ENCODE peak calls at places on chromosome 9, in four cellular contexts. F is HEK293T, C is K562, H is GM12878. J is an unnamed sample.
A peak's percentile ranks its signal among the peaks of the same experiment; 100 is the strongest.

GRCh38 chr9:69171049-69171448 is 3.0 kb upstream of the TJP2 start:
- DNase-seq in F (no peak), H (no peak), C (no peak), J (no peak)

GRCh38 chr9:9352877-9353481 is 1259.8 kb downstream of the PTPRD start:
- DNase-seq in F (no peak), H (no peak), C (peak; percentile 3), J (no peak)

GRCh38 chr9:69452110-69452780 is 127.2 kb downstream of the ENTREP1 start:
- DNase-seq in C (no peak), F (no peak), H (no peak), J (no peak)

GRCh38 chr9:114612272-114612923 is 1.3 kb downstream of the TMEM268 start:
- DNase-seq in F (no peak), C (no peak), H (no peak), J (no peak)

GRCh38 chr9:96169901-96170300 is 132.1 kb downstream of the HSD17B3 start:
- DNase-seq in C (no peak), H (no peak), F (no peak), J (no peak)

GRCh38 chr9:93024986-93025630 is 33.4 kb upstream of the SUSD3 start:
- DNase-seq in C (no peak), H (no peak), F (no peak), J (no peak)

GRCh38 chr9:113547501-113547900 is 84.0 kb downstream of the RGS3 start:
- DNase-seq in H (no peak), C (no peak), F (no peak), J (no peak)

GRCh38 chr9:17731308-17731707 is 152.4 kb downstream of the SH3GL2 start:
- DNase-seq in H (no peak), F (no peak), C (no peak), J (no peak)

GRCh38 chr9:107214915-107215314 is 68.2 kb upstream of the RAD23B start:
- DNase-seq in H (no peak), F (no peak), C (no peak), J (no peak)

GRCh38 chr9:137672907-137673791 is 54.3 kb downstream of the EHMT1 start:
- DNase-seq in H (peak; percentile 67), F (peak; percentile 70), C (peak; percentile 63), J (peak; percentile 44)

GRCh38 chr9:36126016-36126786 is 10.3 kb upstream of the GLIPR2 start:
- DNase-seq in C (no peak), H (no peak), F (no peak), J (no peak)

GRCh38 chr9:93594041-93594756 is 17.8 kb downstream of the PHF2 start:
- DNase-seq in C (peak; percentile 87), H (no peak), F (no peak), J (no peak)

GRCh38 chr9:120689860-120690259 is 24.4 kb downstream of the MEGF9 start:
- DNase-seq in C (no peak), F (peak; percentile 15), H (no peak), J (no peak)

GRCh38 chr9:120693609-120694008 is 20.7 kb downstream of the MEGF9 start:
- DNase-seq in H (no peak), C (no peak), F (no peak), J (peak; percentile 43)

GRCh38 chr9:120696551-120697230 is 17.6 kb downstream of the MEGF9 start:
- DNase-seq in F (no peak), C (no peak), H (no peak), J (no peak)

GRCh38 chr9:120694559-120694958 is 19.7 kb downstream of the MEGF9 start:
- DNase-seq in F (no peak), H (no peak), C (no peak), J (no peak)

DNA sequence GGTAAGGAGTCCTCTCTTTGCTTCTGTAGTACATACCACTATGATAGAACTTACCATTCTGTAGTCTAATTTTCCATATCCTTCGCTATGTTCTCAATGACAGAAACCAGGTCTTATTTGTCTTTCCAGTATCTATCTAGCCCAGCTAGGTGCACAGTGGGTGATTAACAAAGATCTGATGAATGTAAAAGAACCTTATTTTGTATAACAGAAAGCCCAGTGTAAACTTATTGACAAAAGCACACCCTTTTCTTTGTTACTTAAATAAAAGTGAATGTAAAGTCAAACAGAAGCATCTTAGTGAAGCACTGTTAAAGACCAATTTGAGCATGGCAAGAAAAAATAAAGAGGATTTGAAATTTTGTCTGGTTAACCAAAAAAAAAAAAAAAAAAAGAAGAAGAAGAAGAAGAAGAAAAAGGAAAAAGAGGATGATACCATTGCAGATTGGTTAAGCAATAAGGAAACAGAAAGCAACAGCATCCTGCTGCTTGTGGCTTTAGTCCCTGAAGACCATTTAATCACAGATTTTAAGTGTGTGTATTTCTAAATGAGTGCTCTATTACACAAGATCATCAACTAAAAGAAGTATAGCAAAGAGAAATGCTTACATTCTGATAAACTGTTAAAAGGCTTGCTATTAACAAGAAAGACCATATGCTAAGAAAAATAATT is 21.2 kb downstream of the MEGF9 start:
- DNase-seq in C (no peak), H (no peak), F (no peak), J (no peak)
- TF ChIP-seq TARDBP in C (no peak), H (no peak), F (no peak), J (no peak)

DNA sequence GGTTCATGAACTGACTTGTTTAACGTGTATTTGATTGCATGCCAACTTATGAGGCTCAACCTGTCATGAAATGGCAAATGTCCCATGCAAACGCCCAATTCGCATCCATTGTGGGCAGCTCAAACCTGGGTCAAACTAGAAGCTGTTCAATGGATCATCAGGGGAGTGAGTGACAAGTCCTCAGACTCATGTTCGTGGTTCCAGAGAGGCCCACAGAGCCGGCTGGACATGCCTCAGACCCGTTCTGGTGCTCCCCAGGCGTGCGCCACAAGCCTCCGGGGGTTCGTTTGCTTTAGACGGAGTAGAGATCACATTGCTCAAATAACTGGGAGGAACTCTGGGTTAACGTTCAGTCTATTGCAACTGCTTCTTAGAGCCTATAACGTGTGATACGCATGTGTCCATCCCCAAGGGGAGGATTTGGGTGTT is 15.0 kb downstream of the GFI1B start:
- DNase-seq in F (no peak), H (no peak), C (no peak), J (peak; percentile 29)
- TF ChIP-seq TARDBP in F (no peak), H (no peak), C (no peak), J (peak; percentile 48)

DNA sequence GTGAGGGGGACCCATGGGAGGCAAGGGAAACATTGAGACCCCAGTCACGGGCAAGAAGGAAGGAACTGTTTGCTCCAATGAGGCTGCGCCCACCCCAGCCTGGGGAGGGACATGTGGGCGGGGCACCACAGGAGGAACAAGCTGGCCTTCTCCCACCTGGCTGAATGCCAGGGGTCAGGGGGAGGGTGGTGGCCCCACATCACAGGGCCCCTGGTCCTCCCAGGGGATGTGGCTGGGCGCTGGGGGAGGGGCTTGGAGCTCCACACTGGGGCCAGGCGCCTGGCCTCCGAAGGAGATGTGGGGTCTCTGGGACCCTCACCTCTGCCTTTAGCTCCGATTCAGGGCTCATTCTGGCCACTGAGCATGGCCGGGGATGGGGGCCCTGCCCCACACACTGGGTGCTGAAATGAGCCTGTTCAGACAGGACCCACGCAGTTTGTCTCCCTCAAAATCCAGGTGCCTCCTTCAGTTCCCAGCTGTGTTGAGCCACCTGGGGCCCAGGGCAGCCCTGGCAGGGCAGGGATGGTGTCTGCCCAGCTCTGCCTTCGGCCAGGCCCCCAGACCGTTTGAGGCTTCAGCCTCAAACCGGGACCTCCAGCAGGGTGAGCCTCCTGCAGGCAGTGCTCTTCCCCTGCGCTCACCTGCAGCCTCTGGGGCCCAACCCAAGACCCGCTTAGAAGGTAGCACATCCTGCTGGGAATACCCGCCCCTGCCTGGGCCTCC is 33.2 kb upstream of the NOTCH1 start:
- DNase-seq in F (peak; percentile 36), C (peak; percentile 87), H (no peak), J (no peak)
- TF ChIP-seq TARDBP in F (no peak), C (no peak), H (no peak), J (no peak)

DNA sequence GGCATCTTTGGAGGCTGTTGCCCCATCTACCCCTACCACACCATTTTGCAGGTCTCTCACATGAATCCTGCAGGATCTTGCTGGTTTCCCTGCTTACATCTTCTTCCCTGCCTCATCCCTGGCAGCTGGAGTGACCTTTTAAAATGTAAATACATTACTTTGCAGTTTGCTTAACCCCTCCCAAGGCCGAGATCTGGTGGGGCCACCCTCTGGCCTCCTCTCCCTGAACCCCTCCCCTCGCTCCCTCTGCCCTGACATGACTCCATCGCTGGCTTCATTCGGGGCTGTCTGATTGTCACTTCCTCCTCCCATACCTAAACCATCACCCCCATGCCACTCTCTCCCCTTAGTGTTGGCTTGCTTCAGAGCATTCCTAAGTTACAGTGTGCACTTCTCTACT is 12.6 kb upstream of the PALM2AKAP2 start:
- DNase-seq in H (no peak), F (no peak), C (no peak), J (no peak)
- TF ChIP-seq TARDBP in H (no peak), F (no peak), C (no peak), J (no peak)

GRCh38 chr9:125049212-125049611 is 94.1 kb downstream of the SCAI start:
- DNase-seq in H (no peak), F (no peak), C (no peak), J (no peak)
- TF ChIP-seq TARDBP in H (no peak), F (no peak), C (no peak), J (no peak)

GRCh38 chr9:22529426-22530199 is 83.0 kb downstream of the DMRTA1 start:
- DNase-seq in F (no peak), H (no peak), C (no peak), J (no peak)
- TF ChIP-seq TARDBP in F (no peak), H (no peak), C (no peak), J (no peak)

DNA sequence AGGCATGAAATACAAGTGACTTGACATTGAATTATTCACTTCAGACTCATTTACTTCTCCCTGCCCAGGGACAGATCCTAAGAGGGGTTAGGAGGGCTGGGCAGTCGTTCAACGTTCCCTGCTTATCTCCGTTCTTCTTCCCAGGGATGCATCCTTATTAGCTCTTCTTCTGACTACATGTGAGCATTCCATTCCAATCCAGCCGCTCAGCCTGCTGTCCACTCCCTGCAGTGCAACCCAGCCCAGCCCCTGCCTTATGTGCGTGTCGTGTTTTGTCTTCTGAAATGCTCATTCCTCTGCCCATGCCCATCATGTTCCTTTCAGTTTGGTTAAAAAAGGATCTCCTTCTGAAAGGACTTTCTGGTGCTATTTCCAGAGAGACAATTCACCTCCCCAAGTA is 64.7 kb upstream of the PALM2AKAP2 start:
- DNase-seq in F (no peak), C (no peak), H (no peak), J (no peak)
- TF ChIP-seq TARDBP in F (no peak), C (no peak), H (no peak), J (no peak)

J was measured in HepG2.